ENCODE peak calls at places on chromosomes 3 and 15, in nine cellular contexts. One of them, this sample, is unnamed.

GRCh38 chr15:42213481-42213880 is 5.4 kb upstream of the VPS39 start:
- DNase-seq in AG09309: no peak
- DNase-seq in brain microvascular endothelial cell: no peak
- DNase-seq in uterus: no peak
- DNase-seq in A549: no peak
- DNase-seq in mesothelial cell of epicardium: no peak
- DNase-seq in CD8-positive, alpha-beta T cell: no peak
- DNase-seq in RWPE1: no peak
- DNase-seq in stomach: no peak
- DNase-seq in this sample: no peak

GRCh38 chr3:5489536-5489935 is 302.0 kb downstream of the EDEM1 start:
- DNase-seq in AG09309: no peak
- DNase-seq in brain microvascular endothelial cell: no peak
- DNase-seq in uterus: no peak
- DNase-seq in A549: no peak
- DNase-seq in mesothelial cell of epicardium: no peak
- DNase-seq in CD8-positive, alpha-beta T cell: no peak
- DNase-seq in RWPE1: no peak
- DNase-seq in stomach: no peak
- DNase-seq in this sample: no peak

GRCh38 chr15:99100245-99101173 is 4.4 kb upstream of the SYNM start:
- DNase-seq in AG09309: no peak
- DNase-seq in brain microvascular endothelial cell: peak
- DNase-seq in uterus: peak
- DNase-seq in A549: peak
- DNase-seq in mesothelial cell of epicardium: peak
- DNase-seq in CD8-positive, alpha-beta T cell: peak
- DNase-seq in RWPE1: peak
- DNase-seq in stomach: peak
- DNase-seq in this sample: peak

GRCh38 chr15:96337991-96338771 is 7.7 kb downstream of the NR2F2 start:
- DNase-seq in AG09309: no peak
- DNase-seq in brain microvascular endothelial cell: no peak
- DNase-seq in uterus: no peak
- DNase-seq in A549: no peak
- DNase-seq in mesothelial cell of epicardium: no peak
- DNase-seq in CD8-positive, alpha-beta T cell: no peak
- DNase-seq in RWPE1: no peak
- DNase-seq in stomach: no peak
- DNase-seq in this sample: no peak

GRCh38 chr3:194401346-194401745 is 2.3 kb upstream of the GP5 start:
- DNase-seq in AG09309: no peak
- DNase-seq in brain microvascular endothelial cell: no peak
- DNase-seq in uterus: no peak
- DNase-seq in A549: no peak
- DNase-seq in mesothelial cell of epicardium: no peak
- DNase-seq in CD8-positive, alpha-beta T cell: no peak
- DNase-seq in RWPE1: no peak
- DNase-seq in stomach: no peak
- DNase-seq in this sample: no peak

GRCh38 chr3:45799586-45799985 is 3.2 kb upstream of the SLC6A20 start:
- DNase-seq in AG09309: no peak
- DNase-seq in brain microvascular endothelial cell: no peak
- DNase-seq in uterus: no peak
- DNase-seq in A549: no peak
- DNase-seq in mesothelial cell of epicardium: no peak
- DNase-seq in CD8-positive, alpha-beta T cell: no peak
- DNase-seq in RWPE1: no peak
- DNase-seq in stomach: no peak
- DNase-seq in this sample: no peak

GRCh38 chr15:50107157-50107556 is 11.9 kb downstream of the ATP8B4 start:
- DNase-seq in AG09309: no peak
- DNase-seq in brain microvascular endothelial cell: no peak
- DNase-seq in uterus: no peak
- DNase-seq in A549: no peak
- DNase-seq in mesothelial cell of epicardium: no peak
- DNase-seq in CD8-positive, alpha-beta T cell: no peak
- DNase-seq in RWPE1: no peak
- DNase-seq in stomach: no peak
- DNase-seq in this sample: no peak

GRCh38 chr3:150267288-150267687 is 140.8 kb upstream of the TSC22D2 start:
- DNase-seq in AG09309: no peak
- DNase-seq in brain microvascular endothelial cell: no peak
- DNase-seq in uterus: no peak
- DNase-seq in A549: no peak
- DNase-seq in mesothelial cell of epicardium: no peak
- DNase-seq in CD8-positive, alpha-beta T cell: no peak
- DNase-seq in RWPE1: no peak
- DNase-seq in stomach: no peak
- DNase-seq in this sample: no peak

GRCh38 chr15:92140802-92141201 is 252.9 kb upstream of the ST8SIA2 start:
- DNase-seq in AG09309: no peak
- DNase-seq in brain microvascular endothelial cell: no peak
- DNase-seq in uterus: no peak
- DNase-seq in A549: no peak
- DNase-seq in mesothelial cell of epicardium: no peak
- DNase-seq in CD8-positive, alpha-beta T cell: no peak
- DNase-seq in RWPE1: peak
- DNase-seq in stomach: no peak
- DNase-seq in this sample: peak

GRCh38 chr3:190497809-190498208 is 16.1 kb upstream of the IL1RAP start:
- DNase-seq in AG09309: no peak
- DNase-seq in brain microvascular endothelial cell: no peak
- DNase-seq in uterus: no peak
- DNase-seq in A549: no peak
- DNase-seq in mesothelial cell of epicardium: no peak
- DNase-seq in CD8-positive, alpha-beta T cell: no peak
- DNase-seq in RWPE1: peak
- DNase-seq in stomach: no peak
- DNase-seq in this sample: no peak

GRCh38 chr3:17315905-17316304 is 426.5 kb downstream of the TBC1D5 start:
- DNase-seq in AG09309: no peak
- DNase-seq in brain microvascular endothelial cell: no peak
- DNase-seq in uterus: no peak
- DNase-seq in A549: no peak
- DNase-seq in mesothelial cell of epicardium: no peak
- DNase-seq in CD8-positive, alpha-beta T cell: no peak
- DNase-seq in RWPE1: no peak
- DNase-seq in stomach: no peak
- DNase-seq in this sample: no peak

GRCh38 chr3:9715127-9715526 is 11.5 kb downstream of the CPNE9 start:
- DNase-seq in AG09309: no peak
- DNase-seq in brain microvascular endothelial cell: no peak
- DNase-seq in uterus: no peak
- DNase-seq in A549: no peak
- DNase-seq in mesothelial cell of epicardium: no peak
- DNase-seq in CD8-positive, alpha-beta T cell: no peak
- DNase-seq in RWPE1: no peak
- DNase-seq in stomach: no peak
- DNase-seq in this sample: peak

GRCh38 chr3:116051586-116051985 is 393.7 kb downstream of the LSAMP start:
- DNase-seq in AG09309: no peak
- DNase-seq in brain microvascular endothelial cell: no peak
- DNase-seq in uterus: no peak
- DNase-seq in A549: no peak
- DNase-seq in mesothelial cell of epicardium: no peak
- DNase-seq in CD8-positive, alpha-beta T cell: no peak
- DNase-seq in RWPE1: no peak
- DNase-seq in stomach: no peak
- DNase-seq in this sample: no peak

DNA sequence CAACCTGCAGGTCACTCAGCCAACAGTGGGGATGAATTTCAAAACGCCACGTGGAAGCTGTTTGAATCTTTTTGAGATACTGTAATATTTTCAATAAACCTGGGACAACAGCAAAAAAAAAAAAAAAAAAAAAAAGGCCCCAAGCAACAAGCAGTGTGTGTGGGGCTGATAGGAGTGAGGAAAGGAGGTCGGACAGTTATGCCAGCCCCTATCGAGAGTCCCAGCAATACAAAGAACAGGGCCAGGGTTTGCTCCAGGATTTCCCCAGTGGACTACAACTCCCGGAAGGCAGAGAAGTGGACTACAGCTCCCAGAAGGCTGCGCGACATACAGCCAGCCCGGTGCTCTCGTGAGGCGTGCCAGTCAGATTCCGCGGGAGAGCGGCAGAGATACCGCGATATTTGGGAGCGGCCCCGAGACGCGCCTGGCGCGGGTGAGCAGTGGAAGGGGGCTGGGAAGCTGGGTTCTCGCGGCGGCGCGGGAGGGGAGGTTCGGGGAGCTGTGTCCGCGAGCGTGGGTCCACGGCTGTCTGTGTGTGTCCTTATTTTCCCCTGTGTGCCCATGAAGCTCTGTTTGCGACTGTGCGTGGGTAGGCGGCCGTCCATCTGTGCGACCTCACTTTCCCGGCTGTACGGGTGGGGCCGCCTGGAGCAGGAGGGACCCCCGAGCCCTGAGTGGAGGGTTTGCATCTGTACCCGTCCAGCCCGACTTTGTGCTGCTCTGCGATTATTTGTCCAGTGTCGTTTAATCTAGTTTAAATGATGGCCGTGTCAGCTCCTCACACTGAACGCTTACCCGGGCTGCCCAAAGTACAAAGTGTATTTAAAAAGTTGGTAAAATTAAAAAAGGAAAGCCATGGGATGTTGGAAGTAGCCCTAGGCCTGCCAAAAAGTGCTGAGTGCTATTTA is at the start of gene PPCDC:
- DNase-seq in AG09309: peak
- DNase-seq in brain microvascular endothelial cell: peak
- DNase-seq in uterus: peak
- DNase-seq in A549: peak
- DNase-seq in mesothelial cell of epicardium: peak
- DNase-seq in CD8-positive, alpha-beta T cell: peak
- DNase-seq in RWPE1: peak
- DNase-seq in stomach: peak
- DNase-seq in this sample: peak
- TF ChIP-seq CTCF in AG09309: no peak
- TF ChIP-seq CTCF in brain microvascular endothelial cell: no peak
- TF ChIP-seq CTCF in uterus: no peak
- TF ChIP-seq CTCF in A549: no peak
- TF ChIP-seq CTCF in mesothelial cell of epicardium: no peak
- TF ChIP-seq CTCF in CD8-positive, alpha-beta T cell: no peak
- TF ChIP-seq CTCF in RWPE1: no peak
- TF ChIP-seq CTCF in stomach: peak
- TF ChIP-seq CTCF in this sample: no peak

DNA sequence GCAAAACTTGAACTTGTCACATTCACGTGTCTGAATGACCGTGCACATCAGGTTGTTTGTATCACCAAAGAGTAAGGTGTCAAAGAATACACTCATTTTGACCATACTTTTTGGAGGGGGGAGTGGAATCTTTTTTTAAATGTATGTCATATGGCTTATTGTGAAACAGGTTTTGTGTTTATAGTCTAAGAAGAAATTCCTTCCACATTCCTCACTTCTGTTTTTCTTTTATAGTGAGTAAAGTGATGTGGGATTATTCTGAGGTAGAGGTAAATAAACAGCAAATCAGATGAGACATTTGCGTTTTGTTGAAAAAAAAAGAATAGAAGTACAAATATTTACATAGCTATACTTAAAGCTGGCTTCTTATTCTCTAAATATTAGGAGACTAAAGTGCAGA is 33.0 kb downstream of the SRP14 start:
- DNase-seq in AG09309: peak
- DNase-seq in brain microvascular endothelial cell: no peak
- DNase-seq in uterus: no peak
- DNase-seq in A549: no peak
- DNase-seq in mesothelial cell of epicardium: no peak
- DNase-seq in CD8-positive, alpha-beta T cell: no peak
- DNase-seq in RWPE1: no peak
- DNase-seq in stomach: no peak
- DNase-seq in this sample: no peak
- TF ChIP-seq CTCF in AG09309: no peak
- TF ChIP-seq CTCF in brain microvascular endothelial cell: no peak
- TF ChIP-seq CTCF in uterus: no peak
- TF ChIP-seq CTCF in A549: no peak
- TF ChIP-seq CTCF in mesothelial cell of epicardium: no peak
- TF ChIP-seq CTCF in CD8-positive, alpha-beta T cell: no peak
- TF ChIP-seq CTCF in RWPE1: no peak
- TF ChIP-seq CTCF in stomach: no peak
- TF ChIP-seq CTCF in this sample: no peak

DNA sequence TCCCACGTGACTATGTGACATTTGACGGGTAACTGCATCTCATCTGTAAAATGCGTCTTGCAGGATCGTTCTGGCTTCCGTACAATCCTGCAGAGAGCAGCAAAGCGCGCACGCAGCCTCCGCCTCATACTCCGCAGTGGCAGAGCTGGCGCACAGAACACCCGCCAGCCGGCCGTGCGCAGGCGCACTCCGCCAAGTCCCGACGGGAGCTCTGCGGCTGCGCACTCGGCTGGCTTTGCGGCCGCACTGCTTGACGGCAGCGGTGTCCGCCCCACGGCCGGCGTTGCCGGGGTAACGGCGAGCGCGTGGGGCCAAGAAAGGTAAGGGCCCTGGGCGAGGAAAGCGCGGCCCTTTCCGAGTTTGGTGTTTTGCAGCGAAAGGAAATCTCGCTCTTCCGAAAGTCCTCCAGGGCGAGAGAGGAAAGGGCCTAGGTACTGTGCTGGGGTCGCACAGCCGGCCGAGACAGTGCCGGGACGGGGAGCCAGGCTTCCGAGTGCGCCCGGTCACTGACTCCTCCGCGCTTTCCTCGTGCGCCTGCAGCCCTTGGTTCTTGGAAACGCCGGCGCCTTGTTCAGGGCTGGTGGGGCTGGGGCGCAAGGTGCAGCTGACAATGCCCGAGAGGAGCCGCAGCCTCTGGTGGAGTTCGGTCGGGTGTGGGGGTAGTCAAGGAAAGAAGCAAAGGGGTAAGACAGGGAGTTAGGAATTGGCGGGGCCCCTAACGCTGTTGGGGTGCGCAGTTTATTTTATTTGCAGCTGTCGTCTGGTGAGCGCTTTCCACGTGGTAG is at the start of gene TSEN2:
- DNase-seq in AG09309: peak
- DNase-seq in brain microvascular endothelial cell: peak
- DNase-seq in uterus: peak
- DNase-seq in A549: peak
- DNase-seq in mesothelial cell of epicardium: peak
- DNase-seq in CD8-positive, alpha-beta T cell: peak
- DNase-seq in RWPE1: peak
- DNase-seq in stomach: peak
- DNase-seq in this sample: peak
- TF ChIP-seq CTCF in AG09309: peak
- TF ChIP-seq CTCF in brain microvascular endothelial cell: peak
- TF ChIP-seq CTCF in uterus: peak
- TF ChIP-seq CTCF in A549: no peak
- TF ChIP-seq CTCF in mesothelial cell of epicardium: no peak
- TF ChIP-seq CTCF in CD8-positive, alpha-beta T cell: no peak
- TF ChIP-seq CTCF in RWPE1: peak
- TF ChIP-seq CTCF in stomach: peak
- TF ChIP-seq CTCF in this sample: no peak

DNA sequence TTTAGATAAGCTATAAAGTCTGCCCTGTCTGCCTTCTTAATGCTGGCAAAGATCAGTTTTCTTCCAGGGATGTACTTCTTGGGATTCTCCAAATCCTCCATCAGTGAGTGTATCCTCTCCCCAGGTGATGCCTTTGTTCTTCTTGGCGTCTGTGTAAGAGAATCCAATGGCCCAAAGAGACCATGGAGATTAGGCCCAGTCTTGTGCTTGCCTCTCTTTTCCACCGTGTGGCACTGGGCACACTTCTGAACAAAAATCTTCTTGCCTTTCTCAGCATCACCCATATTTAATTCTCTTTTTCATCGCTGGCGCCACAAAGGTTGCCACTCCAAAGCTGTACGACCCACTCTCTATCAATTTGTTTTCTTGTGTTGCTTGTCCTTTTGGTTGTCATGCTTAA is 32.2 kb upstream of the TAMM41 start:
- DNase-seq in AG09309: no peak
- DNase-seq in brain microvascular endothelial cell: no peak
- DNase-seq in uterus: no peak
- DNase-seq in A549: peak
- DNase-seq in mesothelial cell of epicardium: no peak
- DNase-seq in CD8-positive, alpha-beta T cell: no peak
- DNase-seq in RWPE1: no peak
- DNase-seq in stomach: no peak
- DNase-seq in this sample: no peak
- TF ChIP-seq CTCF in AG09309: no peak
- TF ChIP-seq CTCF in brain microvascular endothelial cell: peak
- TF ChIP-seq CTCF in uterus: no peak
- TF ChIP-seq CTCF in A549: no peak
- TF ChIP-seq CTCF in mesothelial cell of epicardium: no peak
- TF ChIP-seq CTCF in CD8-positive, alpha-beta T cell: no peak
- TF ChIP-seq CTCF in RWPE1: no peak
- TF ChIP-seq CTCF in stomach: no peak
- TF ChIP-seq CTCF in this sample: no peak